ENCODE peak calls at places on chromosomes 6 and 20, in nine cellular contexts. U is upper lobe of right lung; K is IMR-90; V is NCI-H1417; Z is GM12891; O is NCI-H2081 treated with DMSO at 0.1 percent for 48 hours; Y is WTC11; G is activated T-helper 1 cell treated with anti-CD3 and anti-CD28 coated beads, Interleukin-12 subunit alpha, Interleukin-12 subunit beta, Interleukin-2, Interleukin-4 antibody, amounts not matched to agents 30 ng/mL and 10 ng/mL and 1 ng/mL, durations not matched to agents 14 hours and 24 hours and 36 hours; F is cardiac muscle cell. R is an unnamed sample.

GRCh38 chr6:71229466-71229865 is 59.1 kb upstream of the OGFRL1 start:
- DNase-seq in K (no peak), V (no peak), O (no peak), Y (no peak), F (no peak), Z (no peak), G (no peak), U (no peak), R (no peak)

GRCh38 chr6:25487012-25487411 is 165.0 kb upstream of the SCGN start:
- DNase-seq in K (no peak), Z (no peak), O (no peak), G (no peak), F (no peak), Y (no peak), V (peak), U (no peak), R (no peak)

GRCh38 chr6:72348926-72349325 is 272.9 kb upstream of the KCNQ5 start:
- DNase-seq in Y (no peak), U (no peak), Z (no peak), K (peak), O (no peak), V (no peak), F (no peak), G (no peak), R (no peak)

GRCh38 chr20:24018796-24019195 is 30.2 kb upstream of the GGTLC1 start:
- DNase-seq in F (no peak), O (no peak), U (no peak), V (no peak), Y (no peak), Z (no peak), G (no peak), K (no peak), R (no peak)

GRCh38 chr6:151056230-151056907 is 183.4 kb upstream of the AKAP12 start:
- DNase-seq in O (no peak), Z (no peak), K (no peak), V (peak), U (no peak), Y (no peak), G (no peak), F (no peak), R (no peak)

GRCh38 chr6:163504984-163505640 is 90.6 kb downstream of the QKI start:
- DNase-seq in V (no peak), O (no peak), Y (no peak), F (no peak), K (no peak), G (no peak), Z (no peak), U (no peak), R (no peak)

GRCh38 chr6:1641391-1641790 is 31.7 kb downstream of the FOXC1 start:
- DNase-seq in Y (no peak), Z (no peak), K (no peak), V (no peak), U (peak), F (no peak), G (no peak), O (no peak), R (no peak)

GRCh38 chr6:1479095-1479494 is 89.7 kb downstream of the FOXF2 start:
- DNase-seq in Y (no peak), K (peak), O (no peak), U (no peak), F (no peak), Z (no peak), G (no peak), V (no peak), R (no peak)

GRCh38 chr20:7152071-7152470 is 384.6 kb downstream of the BMP2 start:
- DNase-seq in Z (no peak), U (no peak), O (no peak), Y (no peak), K (no peak), G (no peak), F (no peak), V (no peak), R (no peak)

GRCh38 chr6:47258724-47259347 is 50.9 kb downstream of the TNFRSF21 start:
- DNase-seq in V (no peak), G (no peak), K (no peak), O (no peak), F (no peak), Y (no peak), Z (no peak), U (no peak), R (no peak)

GRCh38 chr6:105713474-105714118 is 310.7 kb upstream of the PREP start:
- DNase-seq in V (no peak), Z (no peak), O (no peak), G (no peak), K (peak), F (no peak), U (no peak), Y (no peak), R (no peak)

GRCh38 chr6:131015630-131016263 is 47.3 kb downstream of the EPB41L2 start:
- DNase-seq in Y (no peak), O (no peak), Z (no peak), G (no peak), F (no peak), V (no peak), K (peak), U (no peak), R (no peak)

GRCh38 chr6:170211404-170212025 is 79.4 kb downstream of the DLL1 start:
- DNase-seq in K (no peak), Y (no peak), O (no peak), Z (no peak), G (no peak), U (no peak), F (no peak), V (no peak), R (no peak)

GRCh38 chr20:51525241-51526104 is 17.0 kb downstream of the NFATC2 start:
- DNase-seq in U (no peak), Z (no peak), Y (no peak), G (no peak), F (no peak), K (no peak), V (no peak), O (no peak), R (no peak)

GRCh38 chr6:136035378-136036070 is 184.0 kb downstream of the PDE7B start:
- DNase-seq in Y (no peak), Z (no peak), G (no peak), O (no peak), K (peak), V (no peak), F (no peak), U (no peak), R (no peak)

GRCh38 chr6:113642714-113643442 is 214.3 kb upstream of the MARCKS start:
- DNase-seq in Y (peak), K (peak), Z (no peak), V (peak), O (no peak), U (no peak), F (peak), G (no peak), R (peak)

GRCh38 chr6:3090013-3090412 is 21.7 kb downstream of the RIPK1 start:
- DNase-seq in V (no peak), G (no peak), U (no peak), Y (no peak), Z (no peak), K (no peak), F (no peak), O (no peak), R (no peak)

GRCh38 chr6:37483502-37483901 is 16.2 kb downstream of the CCDC167 start:
- DNase-seq in V (no peak), Y (no peak), K (no peak), Z (no peak), O (no peak), U (no peak), G (no peak), F (no peak), R (no peak)

GRCh38 chr20:49785851-49786174 is 26.8 kb upstream of the SLC9A8 start:
- DNase-seq in K (no peak), Z (no peak), V (no peak), Y (no peak), F (no peak), G (no peak), O (no peak), U (no peak), R (peak)

GRCh38 chr6:161631676-161632194 is 357.9 kb upstream of the AGPAT4 start:
- DNase-seq in V (no peak), Y (no peak), G (no peak), F (no peak), O (no peak), K (no peak), Z (no peak), U (no peak), R (no peak)

GRCh38 chr6:4598384-4598783 is 177.8 kb upstream of the CDYL start:
- DNase-seq in Z (no peak), F (no peak), U (no peak), Y (no peak), O (no peak), V (no peak), G (no peak), K (peak), R (no peak)

GRCh38 chr6:167409689-167410088 is 84.8 kb downstream of the TTLL2 start:
- DNase-seq in F (no peak), V (no peak), Y (no peak), K (no peak), Z (no peak), U (peak), G (no peak), O (no peak), R (no peak)

GRCh38 chr6:87407531-87407895 is 259 bp upstream of the CFAP206 start:
- DNase-seq in K (peak), V (peak), O (no peak), F (no peak), U (no peak), Z (no peak), G (no peak), Y (no peak), R (no peak)

GRCh38 chr20:57323034-57323433 is 6.6 kb upstream of the SPO11 start:
- DNase-seq in U (no peak), Y (peak), G (no peak), F (peak), V (no peak), Z (no peak), K (no peak), O (no peak), R (no peak)

GRCh38 chr6:10404799-10405524 is 9.9 kb downstream of the TFAP2A start:
- DNase-seq in F (no peak), O (no peak), Z (no peak), Y (no peak), V (peak), K (no peak), U (peak), G (no peak), R (no peak)

GRCh38 chr6:135880066-135880972 is 28.8 kb downstream of the PDE7B start:
- DNase-seq in F (no peak), O (no peak), G (peak), Z (peak), V (no peak), U (no peak), Y (no peak), K (peak), R (peak)

GRCh38 chr6:41707565-41708200 is 27.7 kb downstream of the TFEB start:
- DNase-seq in F (no peak), Z (no peak), Y (no peak), K (no peak), O (no peak), V (no peak), G (peak), U (no peak), R (no peak)

GRCh38 chr20:32959351-32960221 is 44.6 kb downstream of the SUN5 start:
- DNase-seq in K (no peak), F (no peak), Z (no peak), V (no peak), Y (no peak), O (no peak), U (peak), G (no peak), R (no peak)

GRCh38 chr6:74439412-74439811 is 743.4 kb downstream of the CD109 start:
- DNase-seq in K (no peak), U (no peak), G (no peak), O (no peak), F (no peak), Y (no peak), Z (no peak), V (no peak), R (no peak)

GRCh38 chr6:47603995-47604394 is 94.4 kb upstream of the ADGRF4 start:
- DNase-seq in G (no peak), Z (no peak), K (no peak), U (no peak), F (no peak), O (no peak), V (no peak), Y (no peak), R (no peak)

GRCh38 chr20:53034899-53035298 is 62.7 kb downstream of the TSHZ2 start:
- DNase-seq in U (no peak), K (no peak), V (no peak), O (no peak), F (peak), G (peak), Z (no peak), Y (no peak), R (no peak)

GRCh38 chr20:46712056-46712636 is 2.7 kb downstream of the SLC2A10 start:
- DNase-seq in O (no peak), U (no peak), V (no peak), F (no peak), Z (no peak), G (no peak), K (no peak), Y (no peak), R (no peak)

GRCh38 chr6:128358111-128358780 is 162.2 kb downstream of the PTPRK start:
- DNase-seq in V (no peak), F (no peak), Z (no peak), K (peak), Y (no peak), G (no peak), O (no peak), U (no peak), R (no peak)

GRCh38 chr6:4059115-4059777 is 19.7 kb downstream of the FAM217A start:
- DNase-seq in O (no peak), K (peak), F (no peak), Y (no peak), G (peak), U (no peak), Z (no peak), V (no peak), R (no peak)

GRCh38 chr6:167153523-167153959 is 4.2 kb downstream of the GPR31 start:
- DNase-seq in Z (no peak), O (no peak), K (peak), G (no peak), U (no peak), V (no peak), F (no peak), Y (no peak), R (peak)

R was measured in GM19239.